ENCODE peak calls at places on chromosome 6, in four cellular contexts. K is neural progenitor cell, X is GM23248, R is hepatocyte. D is an unnamed sample.

GRCh38 chr6:111361648-111362047 is 121.4 kb downstream of the REV3L start:
- DNase-seq in K (peak; percentile 70), X (peak; percentile 79), R (peak; percentile 52), D (peak; percentile 48)

GRCh38 chr6:39200498-39201020 is 28.7 kb downstream of the KCNK5 start:
- DNase-seq in K (no peak), X (no peak), R (no peak), D (peak; percentile 50)

GRCh38 chr6:35083507-35083906 is 57.6 kb downstream of the TCP11 start:
- DNase-seq in K (no peak), X (no peak), R (no peak), D (no peak)

GRCh38 chr6:42369568-42369967 is 82.2 kb downstream of the TRERF1 start:
- DNase-seq in K (no peak), X (no peak), R (no peak), D (peak; percentile 66)

GRCh38 chr6:39937686-39938333 is 3.5 kb upstream of the MOCS1 start:
- DNase-seq in K (no peak), X (no peak), R (no peak), D (no peak)

GRCh38 chr6:158894192-158894591 is 75.0 kb upstream of the EZR start:
- DNase-seq in K (peak; percentile 59), X (peak; percentile 71), R (peak; percentile 81), D (peak; percentile 84)

GRCh38 chr6:52697903-52698302 is 27.0 kb downstream of the TMEM14A start:
- DNase-seq in K (no peak), X (peak; percentile 12), R (no peak), D (peak; percentile 14)

GRCh38 chr6:115485400-115485799 is 575.3 kb downstream of the FRK start:
- DNase-seq in K (no peak), X (no peak), R (no peak), D (peak; percentile 6)

GRCh38 chr6:156822747-156823206 is 45.6 kb downstream of the ARID1B start:
- DNase-seq in K (no peak), X (no peak), R (no peak), D (no peak)

GRCh38 chr6:113651920-113652319 is 205.2 kb upstream of the MARCKS start:
- DNase-seq in K (no peak), X (no peak), R (no peak), D (no peak)

GRCh38 chr6:167329014-167329413 is 4.1 kb downstream of the TTLL2 start:
- DNase-seq in K (no peak), X (no peak), R (no peak), D (no peak)

GRCh38 chr6:490251-491037 is 98.9 kb downstream of the IRF4 start:
- DNase-seq in K (no peak), X (no peak), R (no peak), D (no peak)

GRCh38 chr6:90485615-90486277 is 101.1 kb downstream of the MAP3K7 start:
- DNase-seq in K (no peak), X (no peak), R (no peak), D (no peak)

GRCh38 chr6:151475653-151476523 is 17.9 kb upstream of the CCDC170 start:
- DNase-seq in K (peak; percentile 70), X (peak; percentile 77), R (peak; percentile 78), D (peak; percentile 58)

GRCh38 chr6:142313284-142313683 is 11.5 kb downstream of the ADGRG6 start:
- DNase-seq in K (no peak), X (peak; percentile 77), R (peak; percentile 37), D (no peak)

GRCh38 chr6:123941855-123942254 is 138.2 kb downstream of the NKAIN2 start:
- DNase-seq in K (no peak), X (no peak), R (no peak), D (no peak)

GRCh38 chr6:111834356-111834755 is 38.9 kb downstream of the FYN start:
- DNase-seq in K (no peak), X (no peak), R (no peak), D (no peak)

GRCh38 chr6:35258336-35258735 is 1.2 kb upstream of the ZNF76 start:
- DNase-seq in K (peak; percentile 15), X (peak; percentile 10), R (no peak), D (no peak)

GRCh38 chr6:11650297-11650696 is 112.7 kb downstream of the TMEM170B start:
- DNase-seq in K (peak; percentile 90), X (peak; percentile 56), R (no peak), D (peak; percentile 57)

GRCh38 chr6:30687659-30688431 is 1.4 kb upstream of the PPP1R18 start:
- DNase-seq in K (no peak), X (peak; percentile 78), R (peak; percentile 63), D (peak; percentile 39)

GRCh38 chr6:106546322-106547052 is 82.8 kb downstream of the RTN4IP1 start:
- DNase-seq in K (no peak), X (peak; percentile 90), R (peak; percentile 16), D (peak; percentile 91)

GRCh38 chr6:55868910-55869479 is 6.4 kb downstream of the BMP5 start:
- DNase-seq in K (no peak), X (no peak), R (peak; percentile 34), D (peak; percentile 98)

GRCh38 chr6:119296036-119297035 is 53.2 kb downstream of the MAN1A1 start:
- DNase-seq in K (no peak), X (no peak), R (no peak), D (no peak)

GRCh38 chr6:81969814-81970213 is 217.3 kb upstream of the TENT5A start:
- DNase-seq in K (peak; percentile 56), X (no peak), R (no peak), D (no peak)

GRCh38 chr6:6724319-6725119 is 136.0 kb downstream of the LY86 start:
- DNase-seq in K (peak; percentile 86), X (peak; percentile 90), R (peak; percentile 84), D (peak; percentile 73)

GRCh38 chr6:136763716-136764521 is 28.4 kb downstream of the MAP3K5 start:
- DNase-seq in K (no peak), X (no peak), R (no peak), D (no peak)

GRCh38 chr6:136764522-136764993 is 27.7 kb downstream of the MAP3K5 start:
- DNase-seq in K (no peak), X (no peak), R (no peak), D (no peak)

GRCh38 chr6:136761227-136761922 is 30.9 kb downstream of the MAP3K5 start:
- DNase-seq in K (no peak), X (peak; percentile 25), R (no peak), D (no peak)

GRCh38 chr6:136763255-136763654 is 29.0 kb downstream of the MAP3K5 start:
- DNase-seq in K (no peak), X (no peak), R (no peak), D (no peak)

GRCh38 chr6:136762022-136762975 is 30.0 kb downstream of the MAP3K5 start:
- DNase-seq in K (no peak), X (no peak), R (no peak), D (no peak)
- H3K4me2 ChIP-seq in K (no peak overlapping the region), X (peak overlapping the region; percentile 30), R (peak overlapping the region; percentile 12), D (no peak overlapping the region)

DNA sequence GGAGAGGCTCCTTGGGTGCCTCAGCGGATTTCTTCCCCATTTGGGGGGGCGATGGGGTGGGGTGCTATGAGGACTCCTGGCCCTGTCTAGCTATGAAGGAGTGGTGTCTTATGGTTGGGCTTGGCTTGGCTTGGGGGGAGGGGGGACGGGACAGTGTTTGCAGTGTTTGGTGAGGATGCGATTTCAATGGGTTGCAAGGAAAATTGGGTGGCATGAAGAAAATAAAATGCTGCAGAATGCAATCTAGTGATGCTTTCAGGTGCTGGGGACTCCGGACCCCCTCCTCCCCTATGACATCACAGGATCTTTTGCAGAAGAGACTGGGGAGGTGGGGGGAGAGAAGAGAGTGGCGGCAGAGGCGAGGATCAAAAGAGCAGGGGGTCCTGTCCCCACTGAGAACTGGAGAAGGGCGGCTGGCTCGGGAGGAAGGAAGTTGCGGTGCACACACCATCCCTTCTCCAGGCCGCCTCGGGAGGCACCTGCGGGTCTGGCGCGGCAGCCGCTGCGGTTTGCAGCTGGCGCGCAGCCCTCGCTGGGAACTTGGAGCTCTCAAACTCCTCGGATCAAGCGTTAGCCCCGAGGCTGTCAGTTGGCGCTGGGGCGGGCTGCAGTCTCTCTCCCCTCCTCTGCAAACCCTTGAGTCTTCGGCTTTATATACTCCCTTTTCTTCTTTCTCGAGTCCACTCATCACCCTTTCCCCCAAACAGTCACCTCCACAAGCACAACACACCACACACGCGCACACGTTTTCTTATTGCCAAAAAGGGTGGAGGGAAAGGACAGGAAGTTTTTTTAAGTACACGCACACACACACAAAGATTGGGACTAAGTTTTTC is 180.8 kb downstream of the TBXT start:
- DNase-seq in K (peak; percentile 69), X (peak; percentile 50), R (no peak), D (no peak)
- TF ChIP-seq EZH2 in K (peak; percentile 93), X (no peak), R (peak; percentile 33), D (no peak)

GRCh38 chr6:170277893-170278742 is 12.8 kb downstream of the DLL1 start:
- DNase-seq in K (no peak), X (no peak), R (no peak), D (no peak)
- TF ChIP-seq EZH2phosphoT487 in K (no peak), X (no peak), R (no peak), D (no peak)

GRCh38 chr6:144351338-144351737 is 66.2 kb downstream of the UTRN start:
- DNase-seq in K (no peak), X (no peak), R (no peak), D (no peak)

GRCh38 chr6:144352310-144352709 is 67.2 kb downstream of the UTRN start:
- DNase-seq in K (no peak), X (no peak), R (no peak), D (no peak)

GRCh38 chr6:144349690-144350132 is 64.6 kb downstream of the UTRN start:
- DNase-seq in K (no peak), X (peak; percentile 75), R (no peak), D (peak; percentile 66)

GRCh38 chr6:144350176-144350575 is 65.0 kb downstream of the UTRN start:
- DNase-seq in K (no peak), X (no peak), R (no peak), D (no peak)

DNA sequence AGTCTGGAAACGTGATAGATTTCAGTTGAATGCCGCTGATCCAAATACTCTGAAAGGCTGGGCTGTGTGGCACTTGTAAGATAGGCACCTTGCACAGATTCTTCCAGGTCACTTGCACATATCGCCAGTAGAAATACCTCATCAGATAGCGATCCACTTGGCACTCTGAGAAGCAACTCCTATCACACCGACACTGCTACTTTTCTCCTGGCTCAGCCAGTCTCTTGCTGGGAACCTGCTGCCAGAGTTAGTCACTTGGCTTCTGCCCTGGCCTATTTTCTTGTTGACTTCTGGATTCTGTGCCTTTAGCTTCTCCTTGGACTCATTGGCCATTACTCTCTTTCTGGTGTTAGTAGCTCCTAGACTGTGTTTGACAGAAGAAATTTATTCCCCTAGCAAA is 66.6 kb downstream of the UTRN start:
- DNase-seq in K (no peak), X (peak; percentile 48), R (no peak), D (no peak)
- H3K4me2 ChIP-seq in K (no peak overlapping the region), X (peak overlapping the region; percentile 8), R (no peak overlapping the region), D (no peak overlapping the region)

DNA sequence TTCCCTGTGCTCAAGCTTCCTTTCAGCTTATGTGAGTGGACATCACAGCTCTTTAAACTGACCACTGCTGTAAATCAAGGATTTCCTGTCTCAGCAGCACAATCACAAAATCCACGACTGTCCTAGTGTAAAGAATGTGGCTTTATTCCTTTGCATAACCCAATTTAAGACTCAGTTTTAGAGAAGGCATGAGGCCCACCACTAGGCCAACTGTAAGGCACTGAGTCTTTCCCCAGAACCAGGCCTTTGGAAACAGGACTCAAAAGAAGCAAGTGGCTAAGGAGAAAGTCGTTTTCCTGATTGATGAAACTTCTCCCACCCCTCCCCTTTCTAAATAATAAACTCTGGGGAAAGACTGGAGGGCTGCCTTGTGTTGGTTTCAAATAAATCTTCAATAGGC is 3.7 kb downstream of the OLIG3 start:
- DNase-seq in K (peak; percentile 8), X (no peak), R (no peak), D (no peak)
- TF ChIP-seq EZH2 in K (no peak), X (no peak), R (no peak), D (no peak)

D was measured in PC-3.